ENCODE peak calls at places on chromosomes 4 and X, in ten cellular contexts. O is right atrium auricular region; R is body of pancreas; A is AG08396; V is NCI-H1694 treated with DMSO at 0.1 percent for 48 hours; H is activated CD4-positive, alpha-beta T cell treated with anti-CD3 and anti-CD28 coated beads, Interleukin-2, amount 10 ng/mL, durations not matched to agents 7 days and 5 days; C is neural crest cell; Y is H9; Z is HuH-7.5; I is GM19239. J is an unnamed sample.

GRCh38 chr4:8277356-8278008 is 7.9 kb downstream of the HTRA3 start:
- DNase-seq in O (no peak), R (no peak), A (no peak), V (no peak), H (no peak), C (no peak), Y (no peak), Z (no peak), I (no peak), J (no peak)

GRCh38 chr4:185283723-185284122 is 74.3 kb downstream of the SNX25 start:
- DNase-seq in O (no peak), R (no peak), A (peak), V (no peak), H (no peak), C (no peak), Y (no peak), Z (no peak), I (no peak), J (no peak)

GRCh38 chr4:26235500-26235899 is 85.3 kb upstream of the RBPJ start:
- DNase-seq in O (no peak), R (peak), A (peak), V (peak), H (no peak), C (no peak), Y (no peak), Z (no peak), I (no peak), J (no peak)

GRCh38 chr4:122117743-122118142 is 34.4 kb upstream of the BLTP1 start:
- DNase-seq in O (no peak), R (no peak), A (peak), V (no peak), H (peak), C (no peak), Y (no peak), Z (no peak), I (no peak), J (no peak)

GRCh38 chrX:12370444-12371089 is 232.3 kb downstream of the FRMPD4 start:
- DNase-seq in O (no peak), R (peak), A (peak), V (no peak), H (no peak), C (no peak), Y (no peak), Z (no peak), I (no peak), J (no peak)

GRCh38 chr4:144705861-144706590 is 60.1 kb downstream of the HHIP start:
- DNase-seq in O (no peak), R (no peak), A (no peak), V (no peak), H (no peak), C (no peak), Y (no peak), Z (no peak), I (no peak), J (no peak)

GRCh38 chrX:119688856-119689455 is 4.0 kb downstream of the SEPTIN6 start:
- DNase-seq in O (no peak), R (no peak), A (no peak), V (no peak), H (peak), C (no peak), Y (no peak), Z (no peak), I (no peak), J (no peak)

GRCh38 chrX:15619053-15619772 is 18.5 kb upstream of the ACE2 start:
- DNase-seq in O (no peak), R (peak), A (no peak), V (no peak), H (no peak), C (no peak), Y (no peak), Z (no peak), I (no peak), J (no peak)

GRCh38 chr4:138267835-138268234 is 25.7 kb upstream of the SLC7A11 start:
- DNase-seq in O (no peak), R (no peak), A (no peak), V (no peak), H (no peak), C (no peak), Y (no peak), Z (no peak), I (no peak), J (no peak)

GRCh38 chrX:21989415-21989814 is 42.7 kb upstream of the PHEX start:
- DNase-seq in O (no peak), R (no peak), A (no peak), V (no peak), H (no peak), C (no peak), Y (no peak), Z (no peak), I (no peak), J (no peak)

GRCh38 chr4:111400736-111401135 is 744.5 kb upstream of the FAM241A start:
- DNase-seq in O (no peak), R (no peak), A (no peak), V (peak), H (no peak), C (no peak), Y (no peak), Z (no peak), I (no peak), J (no peak)

GRCh38 chr4:149145803-149146202 is 669.8 kb downstream of the IQCM start:
- DNase-seq in O (no peak), R (no peak), A (peak), V (no peak), H (no peak), C (no peak), Y (no peak), Z (no peak), I (no peak), J (no peak)

GRCh38 chr4:26015133-26015651 is 101.2 kb downstream of the SMIM20 start:
- DNase-seq in O (peak), R (peak), A (peak), V (no peak), H (no peak), C (no peak), Y (no peak), Z (no peak), I (no peak), J (no peak)

GRCh38 chrX:124194903-124195302 is 137.6 kb upstream of the TEX13D start:
- DNase-seq in O (no peak), R (no peak), A (no peak), V (no peak), H (no peak), C (no peak), Y (no peak), Z (no peak), I (no peak), J (no peak)

GRCh38 chrX:32268207-32268606 is 943.1 kb downstream of the DMD start:
- DNase-seq in O (no peak), R (no peak), A (no peak), V (no peak), H (no peak), C (no peak), Y (no peak), Z (no peak), I (no peak), J (no peak)

GRCh38 chr4:109826719-109827118 is 1.1 kb upstream of the RRH start:
- DNase-seq in O (no peak), R (no peak), A (peak), V (peak), H (no peak), C (no peak), Y (no peak), Z (no peak), I (no peak), J (no peak)

J was measured in type B pancreatic cell.